ENCODE peak calls at places on chromosome 10, in four cellular contexts. D is WTC11, X is K562, T is HepG2. O is an unnamed sample.

GRCh38 chr10:48582970-48583369 is 21.9 kb downstream of the ARHGAP22 start:
- DNase-seq in D (no peak), X (no peak), T (no peak), O (no peak)

GRCh38 chr10:132334883-132335188 is 2.8 kb downstream of the LRRC27 start:
- DNase-seq in D (no peak), X (no peak), T (no peak), O (no peak)

GRCh38 chr10:119395287-119396007 is 147.1 kb downstream of the RGS10 start:
- DNase-seq in D (peak), X (no peak), T (no peak), O (no peak)

GRCh38 chr10:75956624-75957023 is 525.2 kb downstream of the LRMDA start:
- DNase-seq in D (no peak), X (no peak), T (no peak), O (no peak)

GRCh38 chr10:11746883-11747539 is 4.8 kb downstream of the ECHDC3 start:
- DNase-seq in D (no peak), X (no peak), T (no peak), O (no peak)

GRCh38 chr10:121891103-121891502 is 36.7 kb downstream of the ATE1 start:
- DNase-seq in D (peak), X (no peak), T (no peak), O (no peak)

GRCh38 chr10:110494532-110494931 is 3.2 kb upstream of the DUSP5 start:
- DNase-seq in D (no peak), X (no peak), T (no peak), O (no peak)

GRCh38 chr10:33215635-33216034 is 118.8 kb downstream of the NRP1 start:
- DNase-seq in D (no peak), X (no peak), T (no peak), O (no peak)

GRCh38 chr10:3729397-3729796 is 55.6 kb downstream of the KLF6 start:
- DNase-seq in D (no peak), X (no peak), T (no peak), O (no peak)

GRCh38 chr10:60573342-60573741 is 183.7 kb upstream of the ANK3 start:
- DNase-seq in D (no peak), X (no peak), T (no peak), O (no peak)

GRCh38 chr10:7388602-7389001 is 22.2 kb downstream of the SFMBT2 start:
- DNase-seq in D (no peak), X (no peak), T (no peak), O (no peak)

GRCh38 chr10:57815926-57816325 is 451.8 kb downstream of the IPMK start:
- DNase-seq in D (no peak), X (no peak), T (no peak), O (no peak)

GRCh38 chr10:124799196-124799595 is 2.4 kb upstream of the ABRAXAS2 start:
- DNase-seq in D (no peak), X (no peak), T (no peak), O (no peak)

GRCh38 chr10:74289172-74289571 is 138.2 kb downstream of the ADK start:
- DNase-seq in D (no peak), X (no peak), T (no peak), O (no peak)

GRCh38 chr10:68955414-68955785 is 570 bp upstream of the DDX21 start:
- DNase-seq in D (no peak), X (no peak), T (no peak), O (no peak)

GRCh38 chr10:131580674-131581073 is 269.2 kb upstream of the TCERG1L start:
- DNase-seq in D (no peak), X (no peak), T (no peak), O (no peak)

GRCh38 chr10:47379901-47380300 is 4.2 kb downstream of the ZNF488 start:
- DNase-seq in D (no peak), X (no peak), T (no peak), O (peak)

GRCh38 chr10:3850999-3851937 is 66.3 kb upstream of the KLF6 start:
- DNase-seq in D (no peak), X (no peak), T (peak), O (no peak)

GRCh38 chr10:70974351-70974901 is 86.1 kb upstream of the PCBD1 start:
- DNase-seq in D (no peak), X (peak), T (no peak), O (peak)

GRCh38 chr10:132862485-132863420 is 76.8 kb upstream of the NKX6-2 start:
- DNase-seq in D (peak), X (no peak), T (no peak), O (no peak)

GRCh38 chr10:52424343-52424742 is 110.3 kb downstream of the DKK1 start:
- DNase-seq in D (no peak), X (no peak), T (no peak), O (no peak)

GRCh38 chr10:33240931-33241330 is 93.5 kb downstream of the NRP1 start:
- DNase-seq in D (no peak), X (no peak), T (no peak), O (no peak)

GRCh38 chr10:132692311-132692710 is 93.6 kb downstream of the NKX6-2 start:
- DNase-seq in D (no peak), X (no peak), T (no peak), O (no peak)

GRCh38 chr10:109696981-109697775 is 226.1 kb downstream of the XPNPEP1 start:
- DNase-seq in D (no peak), X (no peak), T (no peak), O (no peak)

GRCh38 chr10:36030516-36030915 is 388.4 kb upstream of the FZD8 start:
- DNase-seq in D (no peak), X (no peak), T (no peak), O (no peak)

GRCh38 chr10:29189272-29189671 is 99.6 kb upstream of the LYZL1 start:
- DNase-seq in D (no peak), X (no peak), T (no peak), O (no peak)

GRCh38 chr10:12597800-12598750 is 248.7 kb downstream of the CAMK1D start:
- DNase-seq in D (no peak), X (no peak), T (no peak), O (no peak)

GRCh38 chr10:91493313-91493712 is 83.2 kb downstream of the HECTD2 start:
- DNase-seq in D (no peak), X (no peak), T (peak), O (peak)

GRCh38 chr10:72218329-72218728 is 2.3 kb upstream of the ASCC1 start:
- DNase-seq in D (no peak), X (no peak), T (no peak), O (no peak)

GRCh38 chr10:71821909-71822763 is 28.9 kb downstream of the PSAP start:
- DNase-seq in D (no peak), X (no peak), T (no peak), O (no peak)

DNA sequence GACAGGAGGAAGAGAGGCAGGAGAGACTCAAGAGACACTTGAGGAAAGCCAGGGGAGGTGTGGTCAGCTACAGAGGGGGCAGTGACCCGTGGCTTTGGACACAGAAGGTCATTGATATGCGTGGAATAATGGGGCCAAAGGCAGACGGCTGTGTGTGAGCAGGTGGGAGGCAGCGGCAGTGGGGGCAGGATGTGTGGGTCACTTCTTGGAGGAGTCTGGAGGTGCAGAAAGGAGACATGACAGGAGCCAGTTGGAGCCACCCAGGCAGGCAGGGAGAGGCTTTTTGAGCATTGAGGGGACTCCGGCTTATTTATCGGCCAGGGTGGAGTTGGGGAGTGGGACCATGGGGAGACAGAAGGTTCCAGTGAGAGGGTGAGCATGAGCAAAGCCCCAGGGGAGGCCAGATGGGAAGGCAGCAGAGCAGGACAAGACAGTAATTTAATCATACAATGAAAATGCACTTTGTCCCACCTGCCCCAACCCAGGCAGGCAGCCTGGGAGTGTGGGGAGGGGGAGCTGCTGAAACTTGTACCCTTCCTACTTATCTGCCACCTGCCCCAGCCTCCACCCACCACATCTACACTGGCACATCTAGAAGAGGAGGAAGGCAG is 5.0 kb downstream of the LDB3 start:
- DNase-seq in D (no peak), X (no peak), T (no peak), O (peak)
- TF ChIP-seq FOXJ3 in D (no peak), X (no peak), T (no peak), O (no peak)

DNA sequence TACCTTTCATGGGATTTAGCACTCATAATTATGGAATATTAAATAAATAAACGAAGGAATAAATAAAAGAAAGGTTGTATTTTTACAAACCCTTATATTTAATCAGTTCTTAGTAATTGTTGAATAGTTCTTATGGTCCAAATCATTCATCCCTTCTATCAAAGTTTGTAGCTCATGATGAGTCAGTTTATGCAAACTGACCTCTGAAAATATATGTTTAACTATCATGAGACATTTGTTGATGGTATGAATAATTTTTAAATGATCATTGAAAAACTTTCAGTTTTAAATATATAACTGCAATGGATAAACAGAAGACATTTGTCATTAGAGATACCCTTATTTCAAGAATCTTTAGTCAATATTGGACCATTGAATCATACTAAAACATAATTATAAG is 411.2 kb upstream of the LRRTM3 start:
- DNase-seq in D (no peak), X (no peak), T (no peak), O (no peak)
- TF ChIP-seq FOXJ3 in D (no peak), X (no peak), T (no peak), O (no peak)

GRCh38 chr10:123582084-123582989 is 83.8 kb upstream of the GPR26 start:
- DNase-seq in D (peak), X (peak), T (peak), O (peak)
- TF ChIP-seq FOXJ3 in D (no peak), X (no peak), T (no peak), O (no peak)

GRCh38 chr10:129467346-129468119 is 492 bp downstream of the MGMT start:
- DNase-seq in D (no peak), X (no peak), T (peak), O (no peak)
- TF ChIP-seq FOXJ3 in D (no peak), X (no peak), T (no peak), O (no peak)

GRCh38 chr10:15200626-15201025 is 32.1 kb upstream of the NMT2 start:
- DNase-seq in D (no peak), X (no peak), T (peak), O (no peak)
- TF ChIP-seq FOXJ3 in D (no peak), X (no peak), T (no peak), O (no peak)

GRCh38 chr10:101611506-101611905 is 23.4 kb downstream of the DPCD start:
- DNase-seq in D (no peak), X (no peak), T (no peak), O (no peak)

GRCh38 chr10:101612086-101612485 is 24.0 kb downstream of the DPCD start:
- DNase-seq in D (no peak), X (no peak), T (no peak), O (no peak)

GRCh38 chr10:101609481-101609880 is 21.4 kb downstream of the DPCD start:
- DNase-seq in D (no peak), X (no peak), T (no peak), O (no peak)

GRCh38 chr10:101612872-101613271 is 24.8 kb downstream of the DPCD start:
- DNase-seq in D (no peak), X (no peak), T (no peak), O (no peak)

DNA sequence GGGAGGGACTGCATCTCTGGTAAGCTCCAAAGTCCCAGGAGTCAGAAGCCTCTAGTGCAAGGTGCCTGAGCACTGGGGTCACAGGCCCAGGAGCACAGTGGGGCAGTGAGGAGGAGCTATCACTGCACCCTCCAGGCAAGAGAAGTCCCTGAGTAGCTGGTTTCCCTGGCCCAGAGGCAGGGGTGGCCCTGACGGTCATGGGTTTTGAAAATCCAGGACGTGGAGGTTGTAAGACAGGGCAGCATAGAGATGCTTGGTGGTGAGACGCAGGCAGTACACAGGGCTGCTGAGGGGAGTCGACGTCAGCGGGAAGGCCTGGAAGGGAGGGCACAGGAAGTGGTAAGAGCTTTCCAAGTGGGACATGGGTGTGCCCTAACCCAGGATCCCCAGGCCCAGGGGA is 23.0 kb downstream of the DPCD start:
- DNase-seq in D (no peak), X (no peak), T (no peak), O (no peak)
- TF ChIP-seq FOXJ3 in D (no peak), X (no peak), T (no peak), O (no peak)

GRCh38 chr10:13806419-13806818 is 219.7 kb downstream of the PRPF18 start:
- DNase-seq in D (no peak), X (no peak), T (no peak), O (no peak)

GRCh38 chr10:13808556-13809391 is 222.0 kb downstream of the PRPF18 start:
- DNase-seq in D (no peak), X (no peak), T (no peak), O (no peak)

GRCh38 chr10:13812804-13813203 is 226.0 kb downstream of the PRPF18 start:
- DNase-seq in D (no peak), X (no peak), T (no peak), O (no peak)

GRCh38 chr10:13810536-13810935 is 223.8 kb downstream of the PRPF18 start:
- DNase-seq in D (no peak), X (no peak), T (no peak), O (no peak)

GRCh38 chr10:13809447-13809846 is 222.7 kb downstream of the PRPF18 start:
- DNase-seq in D (peak), X (no peak), T (no peak), O (no peak)
- TF ChIP-seq FOXJ3 in D (no peak), X (no peak), T (no peak), O (no peak)

DNA sequence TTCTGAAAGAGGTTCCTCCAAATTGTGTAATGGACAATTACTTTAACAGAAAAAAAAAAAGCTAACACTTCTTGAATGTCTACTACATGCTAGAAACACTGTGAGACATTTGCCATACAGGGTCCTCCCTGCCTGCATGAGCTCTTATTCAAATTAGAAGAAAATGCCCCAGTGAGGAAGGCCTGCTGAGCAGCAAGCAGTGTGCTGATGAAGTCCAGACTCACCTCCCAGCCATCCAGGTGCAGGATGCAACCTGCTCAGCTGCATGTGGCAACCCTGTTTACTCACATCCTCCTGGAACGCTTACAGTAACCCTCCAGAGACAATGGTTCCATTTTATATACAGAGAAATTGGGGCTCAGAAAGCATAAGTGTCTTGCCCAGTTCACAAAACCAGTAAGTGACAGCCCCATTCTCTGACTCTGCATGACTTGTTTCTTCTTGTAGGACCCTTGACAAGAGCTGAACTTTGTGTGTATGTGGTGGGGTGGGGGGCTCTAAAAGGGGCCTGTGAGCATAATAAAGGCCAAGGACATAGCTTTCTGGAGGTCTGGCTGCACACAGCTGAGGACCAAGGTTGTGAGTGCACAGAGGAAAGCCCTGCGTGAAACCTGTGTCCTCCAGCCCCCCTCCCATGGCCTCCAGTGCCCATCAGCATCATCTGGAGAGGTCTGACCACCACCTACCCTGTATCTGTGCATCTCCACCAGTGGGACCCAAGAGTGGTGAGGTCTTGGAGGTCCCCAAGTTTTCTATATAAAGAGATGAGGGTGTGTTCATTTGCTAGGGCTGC is 387.8 kb downstream of the GRID1 start:
- DNase-seq in D (no peak), X (no peak), T (no peak), O (no peak)
- TF ChIP-seq FOXJ3 in D (no peak), X (no peak), T (no peak), O (no peak)